ENCODE peak calls at places on chromosomes 1 and 21, in five cellular contexts. Z, H, L, K and F are unnamed samples. For H3K4me1, the result is how much of the 10 kb centered on the place peaks cover.

GRCh38 chr1:46549697-46550681 is 1.5 kb downstream of the KNCN start:
- DNase-seq in Z (peak), H (peak), L (peak), K (no peak), F (peak)

GRCh38 chr1:156583821-156584622 is 4.5 kb downstream of the TTC24 start:
- DNase-seq in Z (peak), H (peak), L (peak), K (peak), F (peak)

GRCh38 chr1:46186076-46186475 is 9.8 kb upstream of the P3R3URF start:
- DNase-seq in Z (no peak), H (no peak), L (no peak), K (no peak), F (no peak)

GRCh38 chr1:32063261-32063681 is 9.5 kb upstream of the TMEM39B start:
- DNase-seq in Z (peak), H (no peak), L (peak), K (no peak), F (no peak)

GRCh38 chr1:156894711-156895407 is 1.3 kb downstream of the PEAR1 start:
- DNase-seq in Z (no peak), H (no peak), L (no peak), K (peak), F (no peak)

GRCh38 chr21:45833437-45833836 is 148.1 kb upstream of the COL6A1 start:
- DNase-seq in Z (no peak), H (no peak), L (peak), K (no peak), F (no peak)

GRCh38 chr1:2546515-2547209 is 9.5 kb upstream of the TNFRSF14 start:
- DNase-seq in Z (peak), H (peak), L (peak), K (peak), F (peak)

GRCh38 chr21:15687208-15687607 is 42.6 kb upstream of the USP25 start:
- DNase-seq in Z (peak), H (no peak), L (peak), K (no peak), F (no peak)

GRCh38 chr1:230291731-230292620 is 134.2 kb downstream of the PGBD5 start:
- DNase-seq in Z (no peak), H (no peak), L (no peak), K (no peak), F (no peak)

GRCh38 chr1:240732390-240732789 is 120.4 kb upstream of the GREM2 start:
- DNase-seq in Z (peak), H (no peak), L (peak), K (no peak), F (peak)

GRCh38 chr21:46377789-46378188 is 53.8 kb downstream of the PCNT start:
- DNase-seq in Z (no peak), H (no peak), L (no peak), K (no peak), F (no peak)

DNA sequence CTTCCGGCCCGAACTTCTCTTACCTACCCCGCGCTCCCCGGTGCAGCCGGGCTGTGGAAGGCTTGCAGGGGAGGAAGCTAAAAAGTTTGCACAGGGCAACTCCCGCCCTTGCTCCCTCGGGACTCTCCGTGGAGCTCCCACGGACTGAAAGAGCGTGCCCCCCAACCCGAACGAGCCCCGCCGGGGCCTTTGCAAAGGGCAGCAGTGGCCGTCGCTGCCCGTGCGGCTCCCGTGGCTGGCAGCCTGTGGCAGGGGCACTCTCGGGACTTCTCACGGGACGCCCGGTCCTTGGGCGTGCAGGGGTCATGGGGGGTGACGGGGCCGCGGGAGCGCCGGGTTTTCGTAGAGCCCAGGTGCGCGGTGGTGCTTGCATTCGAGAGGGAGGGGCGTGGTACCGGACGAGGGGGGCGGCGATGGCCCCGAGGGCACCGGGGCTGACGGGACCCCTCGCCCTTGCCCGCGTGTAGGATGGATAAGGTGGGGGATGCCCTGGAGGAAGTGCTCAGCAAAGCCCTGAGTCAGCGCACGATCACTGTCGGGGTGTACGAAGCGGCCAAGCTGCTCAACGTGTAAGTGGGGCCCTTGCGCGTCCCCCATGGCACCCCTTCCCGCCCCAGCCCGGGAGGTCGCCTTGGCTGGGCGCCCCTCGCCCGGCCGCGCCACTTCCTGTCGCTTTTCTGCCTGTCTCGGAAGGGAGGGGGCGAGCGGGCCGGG is 714 bp downstream of the GADD45A start:
- DNase-seq in Z (peak), H (peak), L (peak), K (peak), F (no peak)
- H3K4me1 ChIP-seq in Z (under half), H (under half), L (under half), K (under half), F (under half)

GRCh38 chr1:218374972-218375371 is 29.8 kb downstream of the TGFB2 start:
- DNase-seq in Z (peak), H (no peak), L (peak), K (no peak), F (no peak)
- H3K4me1 ChIP-seq in Z (half or more), H (under half), L (half or more), K (under half), F (under half)

GRCh38 chr1:185312361-185312760 is 4.7 kb downstream of the IVNS1ABP start:
- DNase-seq in Z (no peak), H (no peak), L (no peak), K (no peak), F (no peak)
- H3K4me1 ChIP-seq in Z (under half), H (under half), L (under half), K (under half), F (under half)

DNA sequence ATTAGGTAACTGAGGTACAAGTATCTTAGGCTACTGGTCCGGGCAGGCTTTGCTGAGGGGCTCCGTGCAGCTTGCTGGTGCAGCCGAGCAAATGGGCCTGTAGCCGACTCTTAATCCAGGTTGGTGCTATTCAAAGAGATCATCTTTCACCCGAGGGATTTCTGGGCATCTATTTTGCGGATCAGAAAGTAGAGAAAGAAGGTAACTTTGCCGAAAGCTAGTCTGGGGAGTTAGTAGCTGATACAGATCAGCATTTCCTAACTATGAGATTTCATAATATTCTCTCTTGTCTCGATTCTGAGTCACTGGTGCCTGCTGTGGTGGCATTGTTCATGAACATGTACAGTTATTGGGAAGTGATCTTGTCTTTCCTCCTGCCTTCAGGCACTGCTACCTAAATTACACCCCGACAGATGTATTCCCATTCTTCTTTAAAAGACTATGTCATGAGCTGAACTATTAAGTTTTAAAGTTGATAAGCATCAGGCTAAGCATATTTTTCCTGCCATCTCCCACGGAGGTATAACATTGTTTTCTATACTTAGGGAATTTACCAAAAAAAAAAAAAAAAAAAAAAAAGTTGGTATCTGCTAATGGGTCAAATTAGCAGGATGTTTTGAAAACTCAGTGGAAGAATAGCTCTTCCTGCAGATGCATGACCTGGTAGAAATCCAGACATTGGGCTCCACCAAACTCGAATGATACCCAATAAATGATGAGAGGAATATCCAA is 57.1 kb downstream of the NFIA start:
- DNase-seq in Z (peak), H (no peak), L (peak), K (no peak), F (no peak)
- H3K4me1 ChIP-seq in Z (half or more), H (under half), L (under half), K (under half), F (under half)

DNA sequence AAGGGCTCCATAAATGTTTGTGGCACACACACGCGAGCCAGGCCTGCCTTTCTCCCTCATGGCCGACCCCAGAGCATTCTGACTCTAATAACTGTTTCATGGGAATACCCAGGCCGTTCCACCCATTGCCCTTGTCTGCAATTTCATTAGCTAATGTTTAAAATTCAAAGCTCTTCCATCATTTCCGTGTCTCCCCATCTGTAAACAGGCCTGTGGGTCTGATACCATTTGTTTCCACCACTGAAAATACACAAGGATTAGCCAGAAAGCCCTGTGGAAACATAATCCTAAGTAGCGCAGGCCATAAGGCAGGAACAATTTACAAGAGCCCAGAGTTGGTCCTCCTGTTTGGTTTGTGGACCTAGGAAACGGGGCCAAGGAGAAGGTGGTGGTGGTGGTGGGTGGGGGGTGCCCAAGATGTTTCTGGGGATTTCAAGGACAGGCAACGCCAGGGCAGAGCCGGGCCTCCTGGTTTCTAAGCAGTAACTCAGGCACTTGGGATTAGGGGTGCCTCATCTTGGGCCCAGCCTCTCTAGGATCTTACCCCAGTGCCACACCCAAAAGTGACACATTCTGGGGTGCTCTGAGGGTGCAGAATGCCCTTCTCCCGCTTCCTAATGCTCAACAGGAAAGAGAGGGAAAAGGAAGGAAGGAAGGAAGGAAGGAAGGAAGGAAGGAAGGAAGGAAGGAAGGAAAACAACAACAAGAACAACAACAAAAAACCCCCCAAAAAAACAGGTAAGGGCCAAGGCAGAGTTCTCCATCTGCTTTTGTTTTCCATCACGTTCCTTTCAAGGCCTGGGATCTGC is 79.4 kb downstream of the SSBP3 start:
- DNase-seq in Z (no peak), H (no peak), L (no peak), K (no peak), F (no peak)
- H3K4me1 ChIP-seq in Z (under half), H (under half), L (under half), K (under half), F (half or more)

DNA sequence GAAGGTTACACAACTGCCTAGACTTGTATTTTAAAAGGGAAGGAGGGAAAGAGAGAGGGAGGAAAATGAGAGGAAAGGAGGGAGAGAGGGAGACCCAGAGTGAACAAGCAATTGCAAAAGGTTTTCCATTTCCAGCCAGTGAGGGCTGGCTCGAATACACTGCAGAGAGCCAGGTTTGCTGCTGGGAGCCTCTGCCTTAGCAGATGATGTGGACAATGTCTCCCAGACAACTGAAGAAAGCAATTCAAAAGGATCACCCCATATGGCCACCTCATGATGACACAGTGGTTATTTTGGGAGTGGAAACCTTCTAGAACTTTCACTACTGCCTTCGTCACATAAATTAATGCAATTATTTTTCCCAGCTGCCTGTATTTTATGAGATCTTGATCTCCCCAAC is 86.4 kb downstream of the BCAR3 start:
- DNase-seq in Z (no peak), H (no peak), L (peak), K (no peak), F (no peak)
- H3K4me1 ChIP-seq in Z (under half), H (under half), L (under half), K (under half), F (under half)

GRCh38 chr1:114753143-114753542 is 4.6 kb downstream of the CSDE1 start:
- DNase-seq in Z (no peak), H (no peak), L (no peak), K (no peak), F (no peak)
- H3K4me1 ChIP-seq in Z (under half), H (half or more), L (under half), K (under half), F (under half)

GRCh38 chr1:51516639-51517158 is 2.4 kb downstream of the EPS15 start:
- DNase-seq in Z (no peak), H (no peak), L (peak), K (no peak), F (no peak)
- H3K4me1 ChIP-seq in Z (under half), H (half or more), L (half or more), K (under half), F (under half)